ENCODE peak calls at places on chromosomes 5 and 9, in eight cellular contexts. T is progenitor cell of endocrine pancreas; C is hepatocyte; R is BJ; U is psoas muscle; B is type B pancreatic cell; X is stimulated activated naive CD4-positive, alpha-beta T cell; S is stimulated activated CD4-positive, alpha-beta T cell treated with anti-CD3 and anti-CD28 coated beads, Interleukin-12 subunit alpha, Interleukin-12 subunit beta, amount 100 ng/mL, for 48 hours. E is an unnamed sample.

GRCh38 chr5:82673460-82673859 is 395.3 kb upstream of the RPS23 start:
- DNase-seq in C (peak), R (no peak), T (no peak), S (peak), U (no peak), B (no peak), X (no peak), E (no peak)

GRCh38 chr9:134169724-134170401 is 5.5 kb upstream of the RNU6ATAC start:
- DNase-seq in U (no peak), S (no peak), T (no peak), B (no peak), C (no peak), X (no peak), R (no peak), E (no peak)

GRCh38 chr9:71308454-71308853 is 187.0 kb upstream of the TRPM3 start:
- DNase-seq in B (no peak), U (no peak), C (no peak), T (no peak), X (no peak), S (no peak), R (no peak), E (no peak)

GRCh38 chr9:121282309-121283071 is 14.5 kb downstream of the GSN start:
- DNase-seq in T (no peak), X (no peak), B (no peak), U (peak), R (peak), S (no peak), C (no peak), E (no peak)

GRCh38 chr9:115461284-115461683 is 343.3 kb upstream of the TNC start:
- DNase-seq in X (no peak), T (no peak), R (no peak), S (no peak), U (no peak), B (no peak), C (no peak), E (no peak)

GRCh38 chr5:101102506-101102905 is 199.4 kb upstream of the ST8SIA4 start:
- DNase-seq in B (no peak), S (no peak), U (no peak), X (no peak), R (no peak), T (no peak), C (peak), E (no peak)

GRCh38 chr5:172059661-172060100 is 53.2 kb upstream of the FBXW11 start:
- DNase-seq in U (no peak), C (no peak), S (no peak), T (no peak), B (no peak), X (no peak), R (no peak), E (no peak)

GRCh38 chr9:99720455-99721050 is 101.1 kb upstream of the NR4A3 start:
- DNase-seq in R (no peak), T (no peak), S (no peak), U (no peak), C (no peak), B (no peak), X (peak), E (peak)

GRCh38 chr9:134278286-134278685 is 48.0 kb upstream of the RXRA start:
- DNase-seq in B (no peak), R (no peak), T (no peak), C (no peak), S (no peak), U (no peak), X (no peak), E (no peak)

GRCh38 chr5:73974871-73975351 is 348.9 kb downstream of the ARHGEF28 start:
- DNase-seq in C (no peak), X (no peak), B (no peak), U (no peak), S (no peak), T (no peak), R (no peak), E (no peak)

GRCh38 chr9:105297442-105298097 is 53.1 kb downstream of the SLC44A1 start:
- DNase-seq in S (no peak), C (no peak), X (no peak), B (no peak), U (no peak), R (no peak), T (no peak), E (no peak)

GRCh38 chr9:93259490-93260289 is 75.8 kb downstream of the WNK2 start:
- DNase-seq in U (peak), B (peak), S (no peak), X (no peak), C (no peak), T (no peak), R (no peak), E (no peak)

GRCh38 chr5:170159101-170159698 is 53.5 kb downstream of the FOXI1 start:
- DNase-seq in T (no peak), R (no peak), U (no peak), S (no peak), X (no peak), B (no peak), C (no peak), E (no peak)

GRCh38 chr5:173472164-173472563 is 143.9 kb upstream of the STC2 start:
- DNase-seq in X (no peak), U (peak), S (no peak), R (peak), B (no peak), C (peak), T (no peak), E (no peak)

GRCh38 chr5:32095261-32095671 is 78.9 kb downstream of the GOLPH3 start:
- DNase-seq in S (no peak), C (no peak), R (no peak), T (no peak), B (no peak), U (no peak), X (no peak), E (no peak)

GRCh38 chr9:129885018-129885669 is 49.9 kb downstream of the USP20 start:
- DNase-seq in S (no peak), B (no peak), X (no peak), C (no peak), T (no peak), R (no peak), U (no peak), E (no peak)

GRCh38 chr5:119578937-119579336 is 50.4 kb upstream of the FAM170A start:
- DNase-seq in B (no peak), R (no peak), U (no peak), C (peak), X (no peak), T (no peak), S (no peak), E (peak)

GRCh38 chr5:120609570-120609969 is 145.5 kb downstream of the PRR16 start:
- DNase-seq in C (no peak), S (no peak), R (no peak), X (no peak), B (no peak), T (no peak), U (no peak), E (no peak)

GRCh38 chr5:54616031-54616430 is 98.5 kb downstream of the SNX18 start:
- DNase-seq in U (no peak), C (peak), T (no peak), R (peak), X (no peak), B (no peak), S (no peak), E (no peak)

GRCh38 chr5:131303537-131303936 is 39.7 kb downstream of the CDC42SE2 start:
- DNase-seq in B (no peak), T (no peak), U (no peak), S (no peak), R (no peak), X (no peak), C (no peak), E (no peak)

GRCh38 chr9:21709464-21710058 is 92.9 kb upstream of the MTAP start:
- DNase-seq in S (peak), R (no peak), T (peak), X (peak), C (peak), B (no peak), U (no peak), E (peak)

GRCh38 chr5:107853031-107853430 is 182.3 kb upstream of the EFNA5 start:
- DNase-seq in R (no peak), C (no peak), B (no peak), U (no peak), T (no peak), X (no peak), S (no peak), E (no peak)